ENCODE peak calls at places on chromosomes 6 and 20, in seven cellular contexts. One of them, this sample, is unnamed.

GRCh38 chr6:131372535-131372934 is 200.5 kb upstream of the ARG1 start:
- DNase-seq in neural progenitor cell: no peak
- DNase-seq in activated CD8-positive, alpha-beta memory T cell treated with anti-CD3 and anti-CD28 coated beads for 1 hour: no peak
- DNase-seq in stomach: no peak
- DNase-seq in HepG2: no peak
- DNase-seq in amniotic epithelial cell: no peak
- DNase-seq in activated T-helper 2 cell treated with anti-CD3 and anti-CD28 coated beads, Interferon-gamma antibody, Interleukin-2, Interleukin-4, amounts not matched to agents 10 μg/mL and 5 μg/mL and 100 μg/mL, durations not matched to agents 14 hours and 24 hours and 36 hours: no peak
- DNase-seq in this sample: no peak

GRCh38 chr6:145206247-145206907 is 528.9 kb downstream of the EPM2A start:
- DNase-seq in activated T-helper 2 cell treated with anti-CD3 and anti-CD28 coated beads, Interferon-gamma antibody, Interleukin-2, Interleukin-4, amounts not matched to agents 10 μg/mL and 5 μg/mL and 100 μg/mL, durations not matched to agents 14 hours and 24 hours and 36 hours: no peak
- DNase-seq in neural progenitor cell: no peak
- DNase-seq in HepG2: no peak
- DNase-seq in amniotic epithelial cell: peak
- DNase-seq in stomach: no peak
- DNase-seq in activated CD8-positive, alpha-beta memory T cell treated with anti-CD3 and anti-CD28 coated beads for 1 hour: no peak
- DNase-seq in this sample: no peak

GRCh38 chr20:4152696-4153235 is 137.4 kb upstream of the RNF24 start:
- DNase-seq in stomach: no peak
- DNase-seq in neural progenitor cell: no peak
- DNase-seq in HepG2: no peak
- DNase-seq in activated CD8-positive, alpha-beta memory T cell treated with anti-CD3 and anti-CD28 coated beads for 1 hour: no peak
- DNase-seq in activated T-helper 2 cell treated with anti-CD3 and anti-CD28 coated beads, Interferon-gamma antibody, Interleukin-2, Interleukin-4, amounts not matched to agents 10 μg/mL and 5 μg/mL and 100 μg/mL, durations not matched to agents 14 hours and 24 hours and 36 hours: no peak
- DNase-seq in amniotic epithelial cell: no peak
- DNase-seq in this sample: no peak

GRCh38 chr20:41349943-41350342 is 9.3 kb downstream of the LPIN3 start:
- DNase-seq in HepG2: no peak
- DNase-seq in amniotic epithelial cell: no peak
- DNase-seq in activated T-helper 2 cell treated with anti-CD3 and anti-CD28 coated beads, Interferon-gamma antibody, Interleukin-2, Interleukin-4, amounts not matched to agents 10 μg/mL and 5 μg/mL and 100 μg/mL, durations not matched to agents 14 hours and 24 hours and 36 hours: no peak
- DNase-seq in neural progenitor cell: no peak
- DNase-seq in activated CD8-positive, alpha-beta memory T cell treated with anti-CD3 and anti-CD28 coated beads for 1 hour: no peak
- DNase-seq in stomach: no peak
- DNase-seq in this sample: no peak

GRCh38 chr6:157110620-157111019 is 212.7 kb downstream of the TMEM242 start:
- DNase-seq in stomach: no peak
- DNase-seq in activated T-helper 2 cell treated with anti-CD3 and anti-CD28 coated beads, Interferon-gamma antibody, Interleukin-2, Interleukin-4, amounts not matched to agents 10 μg/mL and 5 μg/mL and 100 μg/mL, durations not matched to agents 14 hours and 24 hours and 36 hours: no peak
- DNase-seq in activated CD8-positive, alpha-beta memory T cell treated with anti-CD3 and anti-CD28 coated beads for 1 hour: no peak
- DNase-seq in neural progenitor cell: no peak
- DNase-seq in amniotic epithelial cell: peak
- DNase-seq in HepG2: no peak
- DNase-seq in this sample: no peak

GRCh38 chr20:38255389-38255788 is 5.1 kb downstream of the KIAA1755 start:
- DNase-seq in HepG2: no peak
- DNase-seq in stomach: no peak
- DNase-seq in neural progenitor cell: no peak
- DNase-seq in amniotic epithelial cell: no peak
- DNase-seq in activated T-helper 2 cell treated with anti-CD3 and anti-CD28 coated beads, Interferon-gamma antibody, Interleukin-2, Interleukin-4, amounts not matched to agents 10 μg/mL and 5 μg/mL and 100 μg/mL, durations not matched to agents 14 hours and 24 hours and 36 hours: no peak
- DNase-seq in activated CD8-positive, alpha-beta memory T cell treated with anti-CD3 and anti-CD28 coated beads for 1 hour: no peak
- DNase-seq in this sample: no peak

GRCh38 chr6:105066233-105066632 is 109.3 kb downstream of the LIN28B start:
- DNase-seq in neural progenitor cell: no peak
- DNase-seq in HepG2: peak
- DNase-seq in activated T-helper 2 cell treated with anti-CD3 and anti-CD28 coated beads, Interferon-gamma antibody, Interleukin-2, Interleukin-4, amounts not matched to agents 10 μg/mL and 5 μg/mL and 100 μg/mL, durations not matched to agents 14 hours and 24 hours and 36 hours: no peak
- DNase-seq in activated CD8-positive, alpha-beta memory T cell treated with anti-CD3 and anti-CD28 coated beads for 1 hour: no peak
- DNase-seq in stomach: no peak
- DNase-seq in amniotic epithelial cell: no peak
- DNase-seq in this sample: no peak

GRCh38 chr6:125008261-125008671 is 46.0 kb downstream of the RNF217 start:
- DNase-seq in activated CD8-positive, alpha-beta memory T cell treated with anti-CD3 and anti-CD28 coated beads for 1 hour: no peak
- DNase-seq in amniotic epithelial cell: peak
- DNase-seq in neural progenitor cell: no peak
- DNase-seq in HepG2: no peak
- DNase-seq in activated T-helper 2 cell treated with anti-CD3 and anti-CD28 coated beads, Interferon-gamma antibody, Interleukin-2, Interleukin-4, amounts not matched to agents 10 μg/mL and 5 μg/mL and 100 μg/mL, durations not matched to agents 14 hours and 24 hours and 36 hours: no peak
- DNase-seq in stomach: no peak
- DNase-seq in this sample: no peak

GRCh38 chr6:131694832-131695426 is 6.3 kb downstream of the OR2A4 start:
- DNase-seq in HepG2: peak
- DNase-seq in activated T-helper 2 cell treated with anti-CD3 and anti-CD28 coated beads, Interferon-gamma antibody, Interleukin-2, Interleukin-4, amounts not matched to agents 10 μg/mL and 5 μg/mL and 100 μg/mL, durations not matched to agents 14 hours and 24 hours and 36 hours: no peak
- DNase-seq in amniotic epithelial cell: peak
- DNase-seq in activated CD8-positive, alpha-beta memory T cell treated with anti-CD3 and anti-CD28 coated beads for 1 hour: no peak
- DNase-seq in stomach: peak
- DNase-seq in neural progenitor cell: peak
- DNase-seq in this sample: peak

GRCh38 chr6:153051801-153052200 is 49.3 kb upstream of the MTRF1L start:
- DNase-seq in HepG2: no peak
- DNase-seq in stomach: no peak
- DNase-seq in neural progenitor cell: no peak
- DNase-seq in activated T-helper 2 cell treated with anti-CD3 and anti-CD28 coated beads, Interferon-gamma antibody, Interleukin-2, Interleukin-4, amounts not matched to agents 10 μg/mL and 5 μg/mL and 100 μg/mL, durations not matched to agents 14 hours and 24 hours and 36 hours: no peak
- DNase-seq in activated CD8-positive, alpha-beta memory T cell treated with anti-CD3 and anti-CD28 coated beads for 1 hour: no peak
- DNase-seq in amniotic epithelial cell: peak
- DNase-seq in this sample: no peak

GRCh38 chr20:57064836-57065235 is 201.6 kb downstream of the BMP7 start:
- DNase-seq in HepG2: no peak
- DNase-seq in activated T-helper 2 cell treated with anti-CD3 and anti-CD28 coated beads, Interferon-gamma antibody, Interleukin-2, Interleukin-4, amounts not matched to agents 10 μg/mL and 5 μg/mL and 100 μg/mL, durations not matched to agents 14 hours and 24 hours and 36 hours: no peak
- DNase-seq in stomach: no peak
- DNase-seq in activated CD8-positive, alpha-beta memory T cell treated with anti-CD3 and anti-CD28 coated beads for 1 hour: no peak
- DNase-seq in neural progenitor cell: no peak
- DNase-seq in amniotic epithelial cell: no peak
- DNase-seq in this sample: no peak

GRCh38 chr6:167093922-167094432 is 28.9 kb upstream of the CCR6 start:
- DNase-seq in amniotic epithelial cell: no peak
- DNase-seq in stomach: no peak
- DNase-seq in activated T-helper 2 cell treated with anti-CD3 and anti-CD28 coated beads, Interferon-gamma antibody, Interleukin-2, Interleukin-4, amounts not matched to agents 10 μg/mL and 5 μg/mL and 100 μg/mL, durations not matched to agents 14 hours and 24 hours and 36 hours: no peak
- DNase-seq in activated CD8-positive, alpha-beta memory T cell treated with anti-CD3 and anti-CD28 coated beads for 1 hour: peak
- DNase-seq in HepG2: no peak
- DNase-seq in neural progenitor cell: no peak
- DNase-seq in this sample: no peak

GRCh38 chr20:21534453-21534852 is 20.6 kb upstream of the NKX2-2 start:
- DNase-seq in amniotic epithelial cell: no peak
- DNase-seq in activated T-helper 2 cell treated with anti-CD3 and anti-CD28 coated beads, Interferon-gamma antibody, Interleukin-2, Interleukin-4, amounts not matched to agents 10 μg/mL and 5 μg/mL and 100 μg/mL, durations not matched to agents 14 hours and 24 hours and 36 hours: no peak
- DNase-seq in activated CD8-positive, alpha-beta memory T cell treated with anti-CD3 and anti-CD28 coated beads for 1 hour: no peak
- DNase-seq in HepG2: no peak
- DNase-seq in stomach: no peak
- DNase-seq in neural progenitor cell: no peak
- DNase-seq in this sample: no peak

GRCh38 chr6:41608443-41609151 is 29.7 kb upstream of the MDFI start:
- DNase-seq in neural progenitor cell: no peak
- DNase-seq in amniotic epithelial cell: no peak
- DNase-seq in stomach: no peak
- DNase-seq in activated T-helper 2 cell treated with anti-CD3 and anti-CD28 coated beads, Interferon-gamma antibody, Interleukin-2, Interleukin-4, amounts not matched to agents 10 μg/mL and 5 μg/mL and 100 μg/mL, durations not matched to agents 14 hours and 24 hours and 36 hours: no peak
- DNase-seq in HepG2: no peak
- DNase-seq in activated CD8-positive, alpha-beta memory T cell treated with anti-CD3 and anti-CD28 coated beads for 1 hour: no peak
- DNase-seq in this sample: no peak

GRCh38 chr6:28537509-28538140 is 11.9 kb downstream of the GPX5 start:
- DNase-seq in activated CD8-positive, alpha-beta memory T cell treated with anti-CD3 and anti-CD28 coated beads for 1 hour: no peak
- DNase-seq in amniotic epithelial cell: no peak
- DNase-seq in neural progenitor cell: peak
- DNase-seq in activated T-helper 2 cell treated with anti-CD3 and anti-CD28 coated beads, Interferon-gamma antibody, Interleukin-2, Interleukin-4, amounts not matched to agents 10 μg/mL and 5 μg/mL and 100 μg/mL, durations not matched to agents 14 hours and 24 hours and 36 hours: no peak
- DNase-seq in stomach: no peak
- DNase-seq in HepG2: no peak
- DNase-seq in this sample: no peak

GRCh38 chr20:35328689-35329088 is 36.5 kb upstream of the FAM83C start:
- DNase-seq in amniotic epithelial cell: peak
- DNase-seq in neural progenitor cell: no peak
- DNase-seq in activated CD8-positive, alpha-beta memory T cell treated with anti-CD3 and anti-CD28 coated beads for 1 hour: no peak
- DNase-seq in stomach: no peak
- DNase-seq in HepG2: no peak
- DNase-seq in activated T-helper 2 cell treated with anti-CD3 and anti-CD28 coated beads, Interferon-gamma antibody, Interleukin-2, Interleukin-4, amounts not matched to agents 10 μg/mL and 5 μg/mL and 100 μg/mL, durations not matched to agents 14 hours and 24 hours and 36 hours: no peak
- DNase-seq in this sample: no peak

GRCh38 chr6:11206576-11206975 is 25.9 kb downstream of the NEDD9 start:
- DNase-seq in amniotic epithelial cell: no peak
- DNase-seq in stomach: no peak
- DNase-seq in activated CD8-positive, alpha-beta memory T cell treated with anti-CD3 and anti-CD28 coated beads for 1 hour: no peak
- DNase-seq in activated T-helper 2 cell treated with anti-CD3 and anti-CD28 coated beads, Interferon-gamma antibody, Interleukin-2, Interleukin-4, amounts not matched to agents 10 μg/mL and 5 μg/mL and 100 μg/mL, durations not matched to agents 14 hours and 24 hours and 36 hours: no peak
- DNase-seq in HepG2: no peak
- DNase-seq in neural progenitor cell: no peak
- DNase-seq in this sample: peak

GRCh38 chr6:37699138-37699766 is 1.6 kb upstream of the MDGA1 start:
- DNase-seq in stomach: peak
- DNase-seq in amniotic epithelial cell: no peak
- DNase-seq in neural progenitor cell: no peak
- DNase-seq in HepG2: no peak
- DNase-seq in activated CD8-positive, alpha-beta memory T cell treated with anti-CD3 and anti-CD28 coated beads for 1 hour: no peak
- DNase-seq in activated T-helper 2 cell treated with anti-CD3 and anti-CD28 coated beads, Interferon-gamma antibody, Interleukin-2, Interleukin-4, amounts not matched to agents 10 μg/mL and 5 μg/mL and 100 μg/mL, durations not matched to agents 14 hours and 24 hours and 36 hours: no peak
- DNase-seq in this sample: no peak

GRCh38 chr6:67594366-67594765 is 1040.7 kb upstream of the ADGRB3 start:
- DNase-seq in activated T-helper 2 cell treated with anti-CD3 and anti-CD28 coated beads, Interferon-gamma antibody, Interleukin-2, Interleukin-4, amounts not matched to agents 10 μg/mL and 5 μg/mL and 100 μg/mL, durations not matched to agents 14 hours and 24 hours and 36 hours: no peak
- DNase-seq in amniotic epithelial cell: no peak
- DNase-seq in HepG2: no peak
- DNase-seq in activated CD8-positive, alpha-beta memory T cell treated with anti-CD3 and anti-CD28 coated beads for 1 hour: no peak
- DNase-seq in stomach: no peak
- DNase-seq in neural progenitor cell: no peak
- DNase-seq in this sample: no peak

GRCh38 chr6:13397359-13398080 is 69.2 kb upstream of the TBC1D7 start:
- DNase-seq in amniotic epithelial cell: no peak
- DNase-seq in HepG2: no peak
- DNase-seq in activated T-helper 2 cell treated with anti-CD3 and anti-CD28 coated beads, Interferon-gamma antibody, Interleukin-2, Interleukin-4, amounts not matched to agents 10 μg/mL and 5 μg/mL and 100 μg/mL, durations not matched to agents 14 hours and 24 hours and 36 hours: no peak
- DNase-seq in stomach: no peak
- DNase-seq in activated CD8-positive, alpha-beta memory T cell treated with anti-CD3 and anti-CD28 coated beads for 1 hour: no peak
- DNase-seq in neural progenitor cell: no peak
- DNase-seq in this sample: peak

GRCh38 chr6:99588618-99589289 is 17.9 kb upstream of the PRDM13 start:
- DNase-seq in stomach: peak
- DNase-seq in activated CD8-positive, alpha-beta memory T cell treated with anti-CD3 and anti-CD28 coated beads for 1 hour: peak
- DNase-seq in HepG2: peak
- DNase-seq in amniotic epithelial cell: peak
- DNase-seq in activated T-helper 2 cell treated with anti-CD3 and anti-CD28 coated beads, Interferon-gamma antibody, Interleukin-2, Interleukin-4, amounts not matched to agents 10 μg/mL and 5 μg/mL and 100 μg/mL, durations not matched to agents 14 hours and 24 hours and 36 hours: peak
- DNase-seq in neural progenitor cell: peak
- DNase-seq in this sample: no peak

GRCh38 chr6:17877196-17877889 is 110.1 kb downstream of the KIF13A start:
- DNase-seq in HepG2: no peak
- DNase-seq in neural progenitor cell: no peak
- DNase-seq in stomach: no peak
- DNase-seq in amniotic epithelial cell: peak
- DNase-seq in activated T-helper 2 cell treated with anti-CD3 and anti-CD28 coated beads, Interferon-gamma antibody, Interleukin-2, Interleukin-4, amounts not matched to agents 10 μg/mL and 5 μg/mL and 100 μg/mL, durations not matched to agents 14 hours and 24 hours and 36 hours: no peak
- DNase-seq in activated CD8-positive, alpha-beta memory T cell treated with anti-CD3 and anti-CD28 coated beads for 1 hour: no peak
- DNase-seq in this sample: no peak

GRCh38 chr6:148737806-148738205 is 9.0 kb upstream of the UST start:
- DNase-seq in amniotic epithelial cell: no peak
- DNase-seq in activated CD8-positive, alpha-beta memory T cell treated with anti-CD3 and anti-CD28 coated beads for 1 hour: no peak
- DNase-seq in neural progenitor cell: no peak
- DNase-seq in stomach: no peak
- DNase-seq in activated T-helper 2 cell treated with anti-CD3 and anti-CD28 coated beads, Interferon-gamma antibody, Interleukin-2, Interleukin-4, amounts not matched to agents 10 μg/mL and 5 μg/mL and 100 μg/mL, durations not matched to agents 14 hours and 24 hours and 36 hours: no peak
- DNase-seq in HepG2: no peak
- DNase-seq in this sample: no peak

GRCh38 chr6:168440520-168441433 is at the start of gene SMOC2:
- DNase-seq in HepG2: no peak
- DNase-seq in neural progenitor cell: peak
- DNase-seq in activated CD8-positive, alpha-beta memory T cell treated with anti-CD3 and anti-CD28 coated beads for 1 hour: no peak
- DNase-seq in amniotic epithelial cell: no peak
- DNase-seq in activated T-helper 2 cell treated with anti-CD3 and anti-CD28 coated beads, Interferon-gamma antibody, Interleukin-2, Interleukin-4, amounts not matched to agents 10 μg/mL and 5 μg/mL and 100 μg/mL, durations not matched to agents 14 hours and 24 hours and 36 hours: no peak
- DNase-seq in stomach: no peak
- DNase-seq in this sample: no peak

GRCh38 chr6:48563426-48563825 is 452.4 kb upstream of the PTCHD4 start:
- DNase-seq in stomach: no peak
- DNase-seq in HepG2: no peak
- DNase-seq in neural progenitor cell: no peak
- DNase-seq in activated T-helper 2 cell treated with anti-CD3 and anti-CD28 coated beads, Interferon-gamma antibody, Interleukin-2, Interleukin-4, amounts not matched to agents 10 μg/mL and 5 μg/mL and 100 μg/mL, durations not matched to agents 14 hours and 24 hours and 36 hours: no peak
- DNase-seq in amniotic epithelial cell: no peak
- DNase-seq in activated CD8-positive, alpha-beta memory T cell treated with anti-CD3 and anti-CD28 coated beads for 1 hour: no peak
- DNase-seq in this sample: no peak

GRCh38 chr6:152471459-152472070 is 165.6 kb downstream of the SYNE1 start:
- DNase-seq in HepG2: no peak
- DNase-seq in stomach: no peak
- DNase-seq in neural progenitor cell: no peak
- DNase-seq in amniotic epithelial cell: no peak
- DNase-seq in activated T-helper 2 cell treated with anti-CD3 and anti-CD28 coated beads, Interferon-gamma antibody, Interleukin-2, Interleukin-4, amounts not matched to agents 10 μg/mL and 5 μg/mL and 100 μg/mL, durations not matched to agents 14 hours and 24 hours and 36 hours: no peak
- DNase-seq in activated CD8-positive, alpha-beta memory T cell treated with anti-CD3 and anti-CD28 coated beads for 1 hour: no peak
- DNase-seq in this sample: no peak

GRCh38 chr6:15444081-15444731 is 198.3 kb downstream of the JARID2 start:
- DNase-seq in HepG2: no peak
- DNase-seq in activated CD8-positive, alpha-beta memory T cell treated with anti-CD3 and anti-CD28 coated beads for 1 hour: no peak
- DNase-seq in activated T-helper 2 cell treated with anti-CD3 and anti-CD28 coated beads, Interferon-gamma antibody, Interleukin-2, Interleukin-4, amounts not matched to agents 10 μg/mL and 5 μg/mL and 100 μg/mL, durations not matched to agents 14 hours and 24 hours and 36 hours: no peak
- DNase-seq in neural progenitor cell: no peak
- DNase-seq in stomach: no peak
- DNase-seq in amniotic epithelial cell: no peak
- DNase-seq in this sample: no peak

GRCh38 chr6:1311400-1312192 is at the start of gene FOXQ1:
- DNase-seq in stomach: peak
- DNase-seq in HepG2: peak
- DNase-seq in activated CD8-positive, alpha-beta memory T cell treated with anti-CD3 and anti-CD28 coated beads for 1 hour: no peak
- DNase-seq in amniotic epithelial cell: peak
- DNase-seq in neural progenitor cell: peak
- DNase-seq in activated T-helper 2 cell treated with anti-CD3 and anti-CD28 coated beads, Interferon-gamma antibody, Interleukin-2, Interleukin-4, amounts not matched to agents 10 μg/mL and 5 μg/mL and 100 μg/mL, durations not matched to agents 14 hours and 24 hours and 36 hours: no peak
- DNase-seq in this sample: no peak

GRCh38 chr6:147099974-147100373 is 104.2 kb upstream of the STXBP5 start:
- DNase-seq in neural progenitor cell: no peak
- DNase-seq in HepG2: no peak
- DNase-seq in amniotic epithelial cell: peak
- DNase-seq in stomach: no peak
- DNase-seq in activated T-helper 2 cell treated with anti-CD3 and anti-CD28 coated beads, Interferon-gamma antibody, Interleukin-2, Interleukin-4, amounts not matched to agents 10 μg/mL and 5 μg/mL and 100 μg/mL, durations not matched to agents 14 hours and 24 hours and 36 hours: no peak
- DNase-seq in activated CD8-positive, alpha-beta memory T cell treated with anti-CD3 and anti-CD28 coated beads for 1 hour: no peak
- DNase-seq in this sample: no peak

This sample was measured in AML-193.